ENCODE peak calls at places on chromosomes 4 and X, in four cellular contexts. A, B, H and E are unnamed samples.

GRCh38 chrX:135384161-135384836 is 37.4 kb upstream of the SMIM10L2A start:
- DNase-seq in A (no peak), B (no peak), H (no peak), E (no peak)

GRCh38 chr4:38382492-38382891 is 281.5 kb upstream of the KLF3 start:
- DNase-seq in A (no peak), B (no peak), H (no peak), E (no peak)

GRCh38 chr4:73904491-73904890 is 35.3 kb downstream of the CXCL1 start:
- DNase-seq in A (peak), B (peak), H (peak), E (peak)

GRCh38 chr4:78634011-78634664 is 82.6 kb downstream of the ANXA3 start:
- DNase-seq in A (peak), B (no peak), H (peak), E (peak)

GRCh38 chr4:145423017-145423708 is 58.5 kb upstream of the SMAD1 start:
- DNase-seq in A (no peak), B (no peak), H (no peak), E (peak)

GRCh38 chr4:140089216-140089615 is 64.8 kb downstream of the MAML3 start:
- DNase-seq in A (no peak), B (no peak), H (no peak), E (no peak)

GRCh38 chr4:155854597-155855226 is 11.4 kb downstream of the ASIC5 start:
- DNase-seq in A (no peak), B (peak), H (peak), E (no peak)

GRCh38 chrX:41090568-41091238 is 5.5 kb downstream of the USP9X start:
- DNase-seq in A (no peak), B (no peak), H (no peak), E (no peak)

GRCh38 chrX:107493141-107493540 is 43.7 kb downstream of the FRMPD3 start:
- DNase-seq in A (no peak), B (no peak), H (no peak), E (no peak)

GRCh38 chr4:38365748-38366310 is 298.2 kb upstream of the KLF3 start:
- DNase-seq in A (no peak), B (no peak), H (no peak), E (no peak)

GRCh38 chrX:100995469-100995868 is 26.0 kb downstream of the ARL13A start:
- DNase-seq in A (peak), B (peak), H (peak), E (peak)

GRCh38 chr4:86670739-86671138 is 76.6 kb downstream of the PTPN13 start:
- DNase-seq in A (peak), B (peak), H (peak), E (peak)

GRCh38 chr4:88320780-88321373 is 36.5 kb upstream of the PPM1K start:
- DNase-seq in A (no peak), B (peak), H (peak), E (peak)

GRCh38 chrX:41779058-41779564 is 55.1 kb downstream of the GPR82 start:
- DNase-seq in A (peak), B (peak), H (peak), E (peak)

GRCh38 chr4:162849922-162850321 is 316.8 kb downstream of the NAF1 start:
- DNase-seq in A (no peak), B (no peak), H (no peak), E (no peak)

GRCh38 chrX:103440621-103441020 is 64.3 kb downstream of the BEX3 start:
- DNase-seq in A (no peak), B (no peak), H (no peak), E (no peak)

GRCh38 chr4:179465131-179465797 is 2023.0 kb upstream of the AGA start:
- DNase-seq in A (no peak), B (peak), H (no peak), E (no peak)

GRCh38 chr4:81970454-81970853 is 403.3 kb downstream of the HNRNPD start:
- DNase-seq in A (no peak), B (no peak), H (no peak), E (no peak)

GRCh38 chr4:18111100-18111499 is 89.5 kb upstream of the LCORL start:
- DNase-seq in A (no peak), B (no peak), H (no peak), E (no peak)

GRCh38 chr4:113457886-113458285 is 303.7 kb downstream of the CAMK2D start:
- DNase-seq in A (no peak), B (no peak), H (no peak), E (peak)

GRCh38 chr4:146282662-146283061 is 68.3 kb downstream of the REELD1 start:
- DNase-seq in A (no peak), B (no peak), H (no peak), E (no peak)

GRCh38 chr4:13514722-13515121 is 29.6 kb downstream of the NKX3-2 start:
- DNase-seq in A (no peak), B (no peak), H (no peak), E (no peak)